ENCODE peak calls at places on chromosomes 13 and 19, in nine cellular contexts. L is HCT116; F is left ventricle myocardium inferior; N is IMR-90; Z is psoas muscle; R is OCI-LY7; P is mucosa of descending colon; Q is CD8-positive, alpha-beta memory T cell; T is naive thymus-derived CD4-positive, alpha-beta T cell. A is an unnamed sample.

GRCh38 chr13:104522235-104523072 is 1456.2 kb upstream of the SLC10A2 start:
- DNase-seq in P (peak; percentile 28), R (no peak), F (peak; percentile 26), T (no peak), Z (peak; percentile 49), L (no peak), Q (no peak), N (no peak), A (no peak)

GRCh38 chr19:10408511-10409291 is 5.4 kb upstream of the CDC37 start:
- DNase-seq in Q (peak; percentile 60), P (peak; percentile 83), L (no peak), Z (peak; percentile 65), R (peak; percentile 81), N (no peak), T (peak; percentile 41), F (no peak), A (no peak)

GRCh38 chr13:31093145-31093885 is 68.4 kb downstream of the HSPH1 start:
- DNase-seq in P (no peak), F (no peak), Q (no peak), N (no peak), R (no peak), Z (no peak), T (no peak), L (no peak), A (no peak)

GRCh38 chr19:47729799-47730520 is 15.4 kb upstream of the NOP53 start:
- DNase-seq in Q (no peak), T (no peak), L (no peak), R (no peak), N (no peak), Z (peak; percentile 86), P (peak; percentile 75), F (peak; percentile 74), A (peak; percentile 90)

GRCh38 chr19:343451-343931 is 1.1 kb downstream of the MIER2 start:
- DNase-seq in Q (no peak), L (no peak), R (peak; percentile 27), Z (no peak), T (peak; percentile 24), P (no peak), N (no peak), F (no peak), A (no peak)

GRCh38 chr19:49188626-49189200 is 31.1 kb downstream of the TRPM4 start:
- DNase-seq in P (no peak), F (no peak), T (no peak), N (no peak), Z (no peak), L (no peak), R (no peak), Q (no peak), A (no peak)

GRCh38 chr13:19605161-19605955 is 28.1 kb upstream of the MPHOSPH8 start:
- DNase-seq in R (no peak), T (no peak), N (peak; percentile 34), F (no peak), L (peak; percentile 40), Z (no peak), P (no peak), Q (no peak), A (no peak)

GRCh38 chr13:60335531-60335930 is 61.5 kb upstream of the TDRD3 start:
- DNase-seq in R (peak; percentile 28), P (no peak), Q (no peak), T (peak; percentile 4), N (peak; percentile 22), F (no peak), L (no peak), Z (no peak), A (no peak)

GRCh38 chr13:23966691-23967615 is 69.7 kb upstream of the C1QTNF9B start:
- DNase-seq in F (no peak), R (no peak), L (no peak), T (peak; percentile 58), P (no peak), Z (no peak), Q (peak; percentile 47), N (peak; percentile 15), A (no peak)

DNA sequence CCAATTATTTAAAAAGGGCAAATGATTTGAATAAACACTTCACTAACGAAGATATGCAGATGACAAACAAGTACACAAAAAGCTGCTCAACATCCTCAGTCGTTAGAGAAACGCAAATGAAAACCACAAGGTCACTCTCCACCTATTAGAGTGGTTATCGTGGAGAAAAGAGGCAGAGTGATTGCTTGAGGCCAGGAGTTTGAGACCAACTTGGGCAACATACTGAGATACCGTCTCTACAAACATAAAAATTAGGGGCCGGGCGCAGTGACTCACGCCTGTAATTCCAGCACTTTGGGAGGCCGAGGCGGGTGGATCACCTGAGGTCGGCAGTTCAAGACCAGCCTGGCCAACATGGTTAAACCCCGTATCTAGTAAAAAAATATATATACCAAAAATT is 27.2 kb downstream of the BLOC1S3 start:
- DNase-seq in R (no peak), Q (no peak), L (no peak), T (no peak), Z (no peak), F (no peak), N (no peak), P (no peak), A (no peak)
- H3K4me1 ChIP-seq in R (no peaks in the 10 kb centered on the region), Q (no peaks in the 10 kb centered on the region), L (no peaks in the 10 kb centered on the region), T (no peaks in the 10 kb centered on the region), Z (no peaks in the 10 kb centered on the region), F (no peaks in the 10 kb centered on the region), N (no peaks in the 10 kb centered on the region), P (no peaks in the 10 kb centered on the region), A (no peaks in the 10 kb centered on the region)

GRCh38 chr13:45337803-45338202 is 3.2 kb downstream of the TPT1 start:
- DNase-seq in R (no peak), T (no peak), L (no peak), Q (no peak), N (no peak), P (no peak), F (no peak), Z (no peak), A (no peak)
- H3K4me1 ChIP-seq in R (peaks cover 68% of the 10 kb centered on the region), T (peaks cover 60% of the 10 kb centered on the region), L (peaks cover 80% of the 10 kb centered on the region), Q (peaks cover 79% of the 10 kb centered on the region), N (peaks cover 6% of the 10 kb centered on the region), P (peaks cover 28% of the 10 kb centered on the region), F (peaks cover 93% of the 10 kb centered on the region), Z (peaks cover 77% of the 10 kb centered on the region), A (peaks cover 19% of the 10 kb centered on the region)

GRCh38 chr13:97342936-97343335 is 91.0 kb upstream of the RAP2A start:
- DNase-seq in F (no peak), T (no peak), Q (no peak), Z (no peak), N (no peak), P (no peak), R (no peak), L (no peak), A (no peak)

GRCh38 chr13:97340399-97340798 is 93.6 kb upstream of the RAP2A start:
- DNase-seq in Q (no peak), P (no peak), L (no peak), F (no peak), T (no peak), R (no peak), N (no peak), Z (no peak), A (no peak)

GRCh38 chr13:97339989-97340361 is 94.0 kb upstream of the RAP2A start:
- DNase-seq in P (no peak), Z (no peak), L (no peak), F (no peak), T (no peak), N (no peak), Q (no peak), R (no peak), A (no peak)

GRCh38 chr13:97342136-97342535 is 91.8 kb upstream of the RAP2A start:
- DNase-seq in Q (no peak), L (no peak), N (no peak), F (no peak), T (no peak), P (no peak), R (no peak), Z (no peak), A (no peak)

DNA sequence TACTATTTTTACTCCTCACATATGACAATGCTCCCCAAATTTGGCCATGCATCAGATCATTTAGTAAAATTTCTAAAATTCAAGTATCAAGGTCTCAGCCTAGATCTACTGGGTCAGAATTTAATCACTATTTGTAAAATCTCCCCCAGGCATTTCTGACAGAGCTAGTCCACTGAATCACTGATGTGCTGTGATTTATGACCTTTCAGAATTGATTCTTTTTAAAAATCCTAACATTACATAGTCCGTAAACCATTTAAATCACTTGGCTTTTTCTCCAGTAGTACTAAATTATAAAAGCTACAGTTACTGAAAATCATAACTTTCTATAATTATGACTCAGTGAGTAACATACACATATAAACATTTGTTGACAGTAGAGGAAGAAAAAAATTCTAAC is 92.8 kb upstream of the RAP2A start:
- DNase-seq in N (no peak), R (no peak), Z (no peak), F (no peak), P (no peak), L (no peak), Q (no peak), T (no peak), A (no peak)
- H3K4me1 ChIP-seq in N (peaks cover 14% of the 10 kb centered on the region), R (no peaks in the 10 kb centered on the region), Z (peaks cover 40% of the 10 kb centered on the region), F (peaks cover 76% of the 10 kb centered on the region), P (peaks cover 12% of the 10 kb centered on the region), L (peaks cover 39% of the 10 kb centered on the region), Q (no peaks in the 10 kb centered on the region), T (no peaks in the 10 kb centered on the region), A (peaks cover 5% of the 10 kb centered on the region)

GRCh38 chr19:43610493-43610892 is 1.4 kb upstream of the SRRM5 start:
- DNase-seq in P (no peak), T (no peak), F (no peak), L (no peak), Z (no peak), Q (no peak), R (no peak), N (peak; percentile 7), A (no peak)

GRCh38 chr19:43609872-43610271 is 2.0 kb upstream of the SRRM5 start:
- DNase-seq in L (no peak), T (no peak), Q (no peak), P (no peak), F (no peak), N (no peak), Z (no peak), R (no peak), A (no peak)

GRCh38 chr19:43605875-43606568 is 5.9 kb upstream of the SRRM5 start:
- DNase-seq in Z (no peak), R (no peak), L (no peak), P (no peak), T (no peak), F (no peak), N (no peak), Q (no peak), A (no peak)

GRCh38 chr19:43606569-43607229 is 5.2 kb upstream of the SRRM5 start:
- DNase-seq in P (no peak), R (no peak), Q (no peak), N (no peak), Z (no peak), L (no peak), T (no peak), F (no peak), A (no peak)

GRCh38 chr19:43607238-43608205 is 4.4 kb upstream of the SRRM5 start:
- DNase-seq in L (no peak), Q (no peak), Z (no peak), R (no peak), F (no peak), T (no peak), N (no peak), P (no peak), A (no peak)
- H3K4me1 ChIP-seq in L (no peaks in the 10 kb centered on the region), Q (no peaks in the 10 kb centered on the region), Z (no peaks in the 10 kb centered on the region), R (peaks cover 6% of the 10 kb centered on the region), F (no peaks in the 10 kb centered on the region), T (no peaks in the 10 kb centered on the region), N (no peaks in the 10 kb centered on the region), P (no peaks in the 10 kb centered on the region), A (no peaks in the 10 kb centered on the region)

GRCh38 chr13:51728972-51729371 is 75.0 kb downstream of the DHRS12 start:
- DNase-seq in F (no peak), P (no peak), T (no peak), Q (no peak), Z (no peak), N (peak; percentile 92), R (no peak), L (no peak), A (no peak)
- H3K4me1 ChIP-seq in F (peaks cover 45% of the 10 kb centered on the region), P (no peaks in the 10 kb centered on the region), T (no peaks in the 10 kb centered on the region), Q (no peaks in the 10 kb centered on the region), Z (peaks cover 4% of the 10 kb centered on the region), N (peaks cover 31% of the 10 kb centered on the region), R (no peaks in the 10 kb centered on the region), L (no peaks in the 10 kb centered on the region), A (peaks cover 13% of the 10 kb centered on the region)

A was measured in HAP-1.